ENCODE peak calls at places on chromosomes 5 and 9, in four cellular contexts. B, U, O and W are unnamed samples.
A peak's percentile ranks its signal among the peaks of the same experiment; 100 is the strongest.

GRCh38 chr9:135070198-135070951 is 17.1 kb upstream of the OLFM1 start:
- DNase-seq in B (no peak), U (no peak), O (peak; percentile 88), W (no peak)

GRCh38 chr9:72473474-72474241 is 47.8 kb upstream of the TMC1 start:
- DNase-seq in B (no peak), U (no peak), O (no peak), W (no peak)

GRCh38 chr9:36091028-36091953 is 45.2 kb upstream of the GLIPR2 start:
- DNase-seq in B (peak; percentile 58), U (peak; percentile 63), O (no peak), W (peak; percentile 55)

GRCh38 chr5:76469656-76470290 is 66.7 kb downstream of the IQGAP2 start:
- DNase-seq in B (no peak), U (no peak), O (no peak), W (no peak)

GRCh38 chr5:173453167-173453566 is 125.0 kb upstream of the STC2 start:
- DNase-seq in B (no peak), U (no peak), O (no peak), W (no peak)

GRCh38 chr5:89280103-89281037 is 397.4 kb upstream of the MEF2C start:
- DNase-seq in B (no peak), U (no peak), O (no peak), W (no peak)

GRCh38 chr9:91089405-91090131 is 272.1 kb downstream of the AUH start:
- DNase-seq in B (peak; percentile 49), U (peak; percentile 52), O (no peak), W (no peak)

GRCh38 chr9:119370816-119371215 is 1.6 kb upstream of the BRINP1 start:
- DNase-seq in B (peak; percentile 59), U (peak; percentile 4), O (no peak), W (peak; percentile 67)

GRCh38 chr5:139363937-139364336 is 19.2 kb downstream of the SLC23A1 start:
- DNase-seq in B (no peak), U (no peak), O (no peak), W (no peak)

GRCh38 chr5:57243286-57244137 is 69.7 kb downstream of the GPBP1 start:
- DNase-seq in B (no peak), U (no peak), O (no peak), W (peak; percentile 33)

GRCh38 chr9:72292184-72292787 is 72.7 kb downstream of the ZFAND5 start:
- DNase-seq in B (no peak), U (peak; percentile 30), O (no peak), W (no peak)

GRCh38 chr9:11319477-11320060 is 706.8 kb upstream of the PTPRD start:
- DNase-seq in B (no peak), U (no peak), O (no peak), W (no peak)

GRCh38 chr5:94972268-94972667 is 312.6 kb downstream of the MCTP1 start:
- DNase-seq in B (no peak), U (no peak), O (no peak), W (no peak)

GRCh38 chr9:104872959-104873850 is 54.8 kb downstream of the ABCA1 start:
- DNase-seq in B (peak; percentile 38), U (peak; percentile 80), O (no peak), W (no peak)

GRCh38 chr9:109816490-109816889 is 36.5 kb downstream of the PALM2AKAP2 start:
- DNase-seq in B (no peak), U (peak; percentile 86), O (no peak), W (no peak)

GRCh38 chr9:97629136-97629535 is 4.0 kb downstream of the TSTD2 start:
- DNase-seq in B (no peak), U (no peak), O (no peak), W (no peak)

GRCh38 chr9:127767909-127768331 is 10.5 kb downstream of the SH2D3C start:
- DNase-seq in B (no peak), U (no peak), O (peak; percentile 51), W (no peak)

GRCh38 chr5:88889165-88890069 is 6.4 kb upstream of the MEF2C start:
- DNase-seq in B (peak; percentile 87), U (no peak), O (no peak), W (peak; percentile 48)

GRCh38 chr5:18970000-18970399 is 1018.0 kb downstream of the CDH18 start:
- DNase-seq in B (no peak), U (no peak), O (no peak), W (no peak)

GRCh38 chr9:83330207-83331196 is 207.7 kb downstream of the FRMD3 start:
- DNase-seq in B (no peak), U (peak; percentile 7), O (no peak), W (no peak)

GRCh38 chr9:4559238-4560182 is 69.2 kb downstream of the SLC1A1 start:
- DNase-seq in B (no peak), U (no peak), O (no peak), W (no peak)

GRCh38 chr5:148909001-148909400 is 82.6 kb downstream of the ADRB2 start:
- DNase-seq in B (no peak), U (no peak), O (no peak), W (no peak)

DNA sequence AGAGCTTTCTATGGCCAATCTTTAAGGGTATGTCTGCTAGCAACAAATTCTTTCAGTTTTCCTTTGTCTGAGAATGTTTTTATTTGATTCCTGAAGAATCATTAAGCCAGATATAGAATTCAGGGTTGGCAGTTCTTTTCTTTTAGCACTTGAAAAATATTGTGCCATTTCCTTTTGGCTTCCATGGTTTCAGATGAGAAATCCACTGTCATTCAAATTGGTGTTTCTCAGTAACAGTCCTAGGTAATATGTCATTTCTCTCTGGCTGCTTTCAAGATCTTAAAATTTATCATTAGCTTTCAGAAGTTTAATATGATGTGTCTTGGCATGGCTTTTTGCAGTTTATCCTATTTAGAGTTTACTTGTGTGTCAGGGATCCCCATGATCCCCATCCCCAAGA is 67.7 kb downstream of the TEX10 start:
- DNase-seq in B (no peak), U (no peak), O (no peak), W (no peak)
- H3K36me3 ChIP-seq in B (peaks cover 21% of the 10 kb centered on the region), U (peaks cover 7% of the 10 kb centered on the region), O (peaks cover 24% of the 10 kb centered on the region), W (peaks cover 5% of the 10 kb centered on the region)

DNA sequence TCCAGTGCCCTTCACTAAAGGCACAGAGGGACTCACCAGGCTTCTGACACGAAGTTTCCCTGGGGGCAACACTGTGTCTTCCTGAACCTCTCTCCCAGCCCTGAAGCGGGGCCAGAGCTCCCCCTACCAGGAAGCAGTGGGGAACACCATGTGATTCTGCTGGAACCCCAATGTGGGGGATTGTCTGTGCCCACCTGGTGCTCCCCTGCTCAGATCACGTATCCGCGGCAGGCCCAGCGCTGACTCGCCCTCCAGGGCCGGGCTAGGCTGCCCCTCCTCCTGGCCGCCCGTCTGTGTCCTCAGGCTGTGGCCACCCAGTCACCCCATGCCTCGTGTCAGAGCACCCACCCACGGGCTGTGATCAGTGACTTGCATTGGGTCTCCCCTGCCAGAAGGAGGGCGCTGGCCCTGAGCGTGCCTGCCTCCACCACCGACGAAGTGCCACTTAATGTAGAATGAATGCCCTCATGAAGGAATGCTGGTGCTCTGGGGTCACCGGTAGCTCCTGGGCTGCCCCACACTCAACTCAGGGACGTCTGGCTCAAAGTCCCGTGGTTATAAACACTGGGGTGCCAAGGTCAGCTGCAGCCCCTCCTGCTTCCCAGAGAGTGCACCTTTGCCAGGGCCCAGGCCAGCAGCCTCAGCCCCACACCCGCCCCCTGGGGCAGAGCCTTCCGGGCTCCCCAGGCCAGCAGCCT is 22.1 kb downstream of the SARDH start:
- DNase-seq in B (no peak), U (peak; percentile 60), O (peak; percentile 78), W (no peak)
- H3K4me1 ChIP-seq in B (peaks cover 31% of the 10 kb centered on the region), U (peaks cover 63% of the 10 kb centered on the region), O (peaks cover 44% of the 10 kb centered on the region), W (no peaks in the 10 kb centered on the region)

GRCh38 chr9:98892296-98892695 is 51.4 kb upstream of the COL15A1 start:
- DNase-seq in B (no peak), U (no peak), O (no peak), W (no peak)
- TF ChIP-seq CTCF in B (no peak), U (no peak), O (no peak), W (no peak)

GRCh38 chr9:92512622-92513021 is 23.2 kb downstream of the ECM2 start:
- DNase-seq in B (no peak), U (no peak), O (no peak), W (no peak)

GRCh38 chr9:92508018-92508417 is 25.7 kb upstream of the ASPN start:
- DNase-seq in B (no peak), U (no peak), O (no peak), W (peak; percentile 35)

GRCh38 chr9:92507496-92507895 is 25.2 kb upstream of the ASPN start:
- DNase-seq in B (no peak), U (no peak), O (no peak), W (no peak)

GRCh38 chr9:92513349-92513748 is 22.4 kb downstream of the ECM2 start:
- DNase-seq in B (no peak), U (no peak), O (no peak), W (no peak)

GRCh38 chr9:92510747-92511146 is 25.0 kb downstream of the ECM2 start:
- DNase-seq in B (no peak), U (no peak), O (no peak), W (no peak)
- H3K36me3 ChIP-seq in B (no peaks in the 10 kb centered on the region), U (no peaks in the 10 kb centered on the region), O (no peaks in the 10 kb centered on the region), W (no peaks in the 10 kb centered on the region)

GRCh38 chr5:78592735-78593386 is 55.7 kb downstream of the LHFPL2 start:
- DNase-seq in B (no peak), U (no peak), O (no peak), W (no peak)
- H3K4me1 ChIP-seq in B (peaks cover 33% of the 10 kb centered on the region), U (peaks cover 95% of the 10 kb centered on the region), O (peaks cover 30% of the 10 kb centered on the region), W (peaks cover 15% of the 10 kb centered on the region)

DNA sequence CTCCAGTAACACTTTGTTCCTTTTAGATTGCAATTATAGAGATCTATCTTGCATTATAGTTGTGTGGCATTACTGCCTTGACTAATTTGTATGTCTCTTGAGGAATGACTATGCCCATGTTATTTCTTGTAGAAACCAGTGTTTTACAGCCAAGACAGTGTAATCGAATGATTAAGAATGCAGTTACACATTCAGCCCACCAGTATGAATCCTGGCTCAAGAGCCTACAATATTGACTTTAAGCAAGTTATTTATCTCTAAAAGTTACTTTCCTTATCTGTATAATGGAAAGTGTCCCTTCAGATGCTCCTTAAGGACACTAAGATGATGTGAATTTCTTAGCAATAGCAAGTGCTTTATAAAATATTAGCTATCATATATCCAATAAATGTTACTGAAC is 9.7 kb upstream of the SNX24 start:
- DNase-seq in B (no peak), U (no peak), O (no peak), W (no peak)
- TF ChIP-seq CTCF in B (no peak), U (no peak), O (no peak), W (no peak)

GRCh38 chr9:93531374-93531773 is 45.0 kb upstream of the PHF2 start:
- DNase-seq in B (peak; percentile 23), U (no peak), O (no peak), W (no peak)
- H3K36me3 ChIP-seq in B (peaks cover 18% of the 10 kb centered on the region), U (peaks cover 19% of the 10 kb centered on the region), O (peaks cover 82% of the 10 kb centered on the region), W (peaks cover 8% of the 10 kb centered on the region)

GRCh38 chr5:124725040-124725434 is 21.4 kb downstream of the ZNF608 start:
- DNase-seq in B (no peak), U (no peak), O (no peak), W (no peak)
- H3K4me1 ChIP-seq in B (peaks cover 22% of the 10 kb centered on the region), U (peaks cover 14% of the 10 kb centered on the region), O (peaks cover 12% of the 10 kb centered on the region), W (peaks cover 12% of the 10 kb centered on the region)

GRCh38 chr9:125241000-125241862 is at the start of gene HSPA5:
- DNase-seq in B (peak; percentile 100), U (peak; percentile 99), O (peak; percentile 99), W (peak; percentile 100)
- TF ChIP-seq CTCF in B (no peak), U (peak; percentile 45), O (no peak), W (no peak)